ENCODE peak calls at places on chromosomes 7 and 10, in four cellular contexts. J is HepG2, K is K562, C is SK-N-SH. L is an unnamed sample.

GRCh38 chr10:69730251-69731156 is 71.2 kb upstream of the COL13A1 start:
- DNase-seq in K (no peak), J (no peak), C (peak), L (no peak)

GRCh38 chr7:141147482-141147881 is 73.6 kb downstream of the TMEM178B start:
- DNase-seq in K (no peak), J (no peak), C (no peak), L (no peak)

GRCh38 chr10:47423476-47423875 is 39.4 kb upstream of the ZNF488 start:
- DNase-seq in K (no peak), J (no peak), C (no peak), L (no peak)

GRCh38 chr7:79806161-79806734 is 328.4 kb upstream of the GNAI1 start:
- DNase-seq in C (no peak), K (no peak), J (peak), L (no peak)

GRCh38 chr10:102504976-102505300 is 1.2 kb downstream of the SUFU start:
- DNase-seq in C (no peak), K (no peak), J (no peak), L (no peak)

GRCh38 chr10:119377905-119378736 is 164.4 kb downstream of the RGS10 start:
- DNase-seq in C (peak), J (no peak), K (no peak), L (no peak)

GRCh38 chr10:92164024-92164423 is 126.9 kb downstream of the CPEB3 start:
- DNase-seq in J (no peak), C (no peak), K (no peak), L (no peak)

GRCh38 chr7:69813637-69814240 is 215.5 kb downstream of the AUTS2 start:
- DNase-seq in J (no peak), K (no peak), C (no peak), L (no peak)

GRCh38 chr10:33743429-33743857 is 409.0 kb upstream of the NRP1 start:
- DNase-seq in C (no peak), K (no peak), J (no peak), L (peak)

GRCh38 chr7:51601461-51601860 is 284.9 kb upstream of the COBL start:
- DNase-seq in C (no peak), K (no peak), J (no peak), L (no peak)

GRCh38 chr10:9096288-9096687 is 1041.8 kb downstream of the GATA3 start:
- DNase-seq in J (no peak), C (no peak), K (no peak), L (no peak)

GRCh38 chr7:14825909-14826308 is 76.6 kb downstream of the DGKB start:
- DNase-seq in C (no peak), K (no peak), J (no peak), L (no peak)

GRCh38 chr7:158868754-158869410 is 12.5 kb downstream of the DYNC2I1 start:
- DNase-seq in J (no peak), C (peak), K (no peak), L (no peak)

GRCh38 chr10:59593768-59594167 is 115.9 kb downstream of the SLC16A9 start:
- DNase-seq in C (no peak), J (no peak), K (no peak), L (no peak)

GRCh38 chr7:45663965-45664623 is 89.9 kb downstream of the ADCY1 start:
- DNase-seq in K (no peak), C (no peak), J (no peak), L (no peak)

GRCh38 chr10:128463991-128464755 is 337.9 kb upstream of the MKI67 start:
- DNase-seq in K (no peak), J (peak), C (no peak), L (peak)

GRCh38 chr7:64541438-64542359 is 21.2 kb downstream of the ZNF680 start:
- DNase-seq in C (no peak), J (no peak), K (no peak), L (no peak)

GRCh38 chr10:30812018-30812851 is 182.7 kb upstream of the LYZL2 start:
- DNase-seq in J (no peak), K (no peak), C (no peak), L (no peak)

GRCh38 chr7:77549103-77549870 is 12.2 kb downstream of the PTPN12 start:
- DNase-seq in K (no peak), J (no peak), C (no peak), L (no peak)

GRCh38 chr7:3245077-3245476 is 56.0 kb upstream of the SDK1 start:
- DNase-seq in J (no peak), K (no peak), C (no peak), L (no peak)

GRCh38 chr7:32518534-32519140 is 23.3 kb downstream of the AVL9 start:
- DNase-seq in C (no peak), K (no peak), J (peak), L (no peak)

GRCh38 chr7:25569765-25570164 is 341.5 kb upstream of the NPVF start:
- DNase-seq in C (no peak), K (no peak), J (no peak), L (no peak)

GRCh38 chr7:159067870-159068787 is 76.5 kb downstream of the VIPR2 start:
- DNase-seq in K (peak), J (no peak), C (no peak), L (no peak)

GRCh38 chr7:26617066-26617465 is 247.3 kb downstream of the SKAP2 start:
- DNase-seq in J (no peak), C (no peak), K (no peak), L (no peak)

GRCh38 chr7:87223666-87224065 is 4.1 kb upstream of the TMEM243 start:
- DNase-seq in C (no peak), K (no peak), J (no peak), L (no peak)

GRCh38 chr10:35598379-35598778 is 6.8 kb upstream of the GJD4 start:
- DNase-seq in J (peak), K (peak), C (peak), L (no peak)

GRCh38 chr7:157834501-157835143 is 497.8 kb downstream of the DNAJB6 start:
- DNase-seq in K (no peak), C (no peak), J (no peak), L (no peak)

GRCh38 chr10:5959116-5959515 is 18.2 kb downstream of the IL15RA start:
- DNase-seq in J (no peak), K (no peak), C (no peak), L (no peak)

GRCh38 chr10:13669182-13669860 is 82.6 kb downstream of the PRPF18 start:
- DNase-seq in J (no peak), K (no peak), C (no peak), L (no peak)

GRCh38 chr7:1027285-1028043 is 16.9 kb upstream of the GPR146 start:
- DNase-seq in K (peak), C (peak), J (no peak), L (no peak)

GRCh38 chr10:43069597-43069996 is 7.3 kb upstream of the RET start:
- DNase-seq in C (peak), K (no peak), J (no peak), L (no peak)

GRCh38 chr10:69641261-69641980 is 11.4 kb downstream of the FAM241B start:
- DNase-seq in K (no peak), C (no peak), J (no peak), L (no peak)

GRCh38 chr10:62130948-62131347 is 137.7 kb downstream of the RTKN2 start:
- DNase-seq in K (no peak), J (no peak), C (no peak), L (no peak)

GRCh38 chr7:40808409-40808942 is 673.7 kb downstream of the SUGCT start:
- DNase-seq in C (no peak), J (no peak), K (no peak), L (no peak)

GRCh38 chr10:75395955-75396860 is 5.4 kb downstream of the ZNF503 start:
- DNase-seq in K (no peak), C (no peak), J (no peak), L (no peak)

GRCh38 chr7:38716397-38716796 is 85.2 kb upstream of the AMPH start:
- DNase-seq in J (no peak), C (no peak), K (peak), L (no peak)

GRCh38 chr10:10824611-10825148 is 193.0 kb upstream of the CELF2 start:
- DNase-seq in K (no peak), J (no peak), C (no peak), L (no peak)

GRCh38 chr7:29229946-29230345 is 35.4 kb downstream of the CHN2 start:
- DNase-seq in K (no peak), J (no peak), C (no peak), L (no peak)

GRCh38 chr7:157337316-157338149 is 729 bp downstream of the DNAJB6 start:
- DNase-seq in C (peak), J (peak), K (peak), L (no peak)

DNA sequence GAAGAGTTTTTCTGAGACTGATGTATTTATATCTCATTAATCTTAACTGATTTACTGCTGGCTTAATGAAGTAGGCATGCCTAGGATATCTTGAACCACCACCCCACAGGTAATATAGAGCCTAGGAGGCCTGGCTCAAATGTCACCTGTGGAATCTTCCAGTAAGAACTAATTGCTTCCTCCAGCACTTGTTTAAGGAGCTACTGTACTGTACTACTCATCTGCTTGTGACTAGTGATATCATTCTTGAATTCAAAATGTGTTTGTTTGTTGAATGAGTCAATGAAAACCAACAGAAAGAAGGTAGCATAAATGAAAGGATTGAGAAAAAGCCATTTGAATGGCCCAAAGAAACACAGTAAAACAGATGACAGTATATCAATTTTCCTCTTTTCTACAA is 43.6 kb upstream of the SLIT1 start:
- DNase-seq in K (no peak), J (no peak), C (no peak), L (no peak)
- TF ChIP-seq GABPA in K (no peak), J (no peak), C (no peak), L (no peak)

GRCh38 chr7:130794619-130794922 is 60.6 kb upstream of the KLF14 start:
- DNase-seq in J (no peak), C (no peak), K (no peak), L (no peak)

GRCh38 chr7:130791746-130792145 is 57.7 kb upstream of the KLF14 start:
- DNase-seq in J (no peak), C (no peak), K (no peak), L (no peak)

GRCh38 chr7:130793855-130794618 is 60.0 kb upstream of the KLF14 start:
- DNase-seq in C (no peak), K (no peak), J (peak), L (no peak)
- TF ChIP-seq FOXM1 in C (no peak), K (no peak), J (no peak), L (no peak)

GRCh38 chr10:77857272-77857671 is 69.3 kb downstream of the DLG5 start:
- DNase-seq in J (no peak), K (no peak), C (no peak), L (no peak)
- TF ChIP-seq GABPA in J (no peak), K (no peak), C (no peak), L (no peak)

DNA sequence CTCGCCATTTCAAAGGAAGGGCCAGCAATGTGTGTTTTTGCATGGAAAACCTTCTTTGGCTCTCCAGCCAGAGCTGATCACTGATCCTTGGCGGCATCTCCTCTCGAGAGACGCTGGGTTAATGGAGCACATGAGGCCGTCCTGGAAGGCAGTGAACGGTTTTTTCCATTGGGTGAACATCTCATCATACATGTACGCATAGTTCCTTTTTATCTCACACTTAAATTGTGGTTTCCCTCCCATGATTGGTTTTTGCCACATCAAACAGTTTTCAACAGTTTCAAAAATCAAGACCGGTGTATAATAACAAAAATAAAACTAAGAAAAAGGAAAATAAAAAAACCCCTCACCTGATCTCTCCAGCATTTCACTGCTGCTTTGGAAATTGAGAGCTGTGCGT is 276.4 kb downstream of the TCF7L2 start:
- DNase-seq in K (no peak), C (no peak), J (no peak), L (no peak)
- TF ChIP-seq FOXM1 in K (no peak), C (no peak), J (no peak), L (no peak)

L was measured in GM12878.